ENCODE peak calls at places on chromosomes 11 and 22, in ten cellular contexts. F, T, J, C, W, Z, X, K, P and M are unnamed samples. For H3K27me3, the result is how much of the 10 kb centered on the place peaks cover.

GRCh38 chr11:62555464-62556092 is 9.0 kb upstream of the AHNAK start:
- DNase-seq in F (no peak), T (no peak), J (no peak), C (peak), W (no peak), Z (peak), X (peak), K (no peak), P (no peak), M (peak)

GRCh38 chr11:565921-566509 is 5.2 kb downstream of the RASSF7 start:
- DNase-seq in F (no peak), T (no peak), J (no peak), C (no peak), W (no peak), Z (no peak), X (no peak), K (peak), P (no peak), M (no peak)

GRCh38 chr22:43066134-43066533 is 23.1 kb downstream of the TTLL1 start:
- DNase-seq in F (no peak), T (no peak), J (no peak), C (no peak), W (no peak), Z (no peak), X (no peak), K (no peak), P (no peak), M (no peak)

GRCh38 chr11:20617346-20617745 is 17.9 kb downstream of the SLC6A5 start:
- DNase-seq in F (no peak), T (no peak), J (no peak), C (no peak), W (no peak), Z (no peak), X (no peak), K (no peak), P (no peak), M (no peak)

GRCh38 chr11:94638278-94638901 is 71.2 kb downstream of the PIWIL4 start:
- DNase-seq in F (no peak), T (no peak), J (no peak), C (no peak), W (no peak), Z (no peak), X (no peak), K (no peak), P (no peak), M (no peak)

GRCh38 chr11:76788661-76789442 is 5.7 kb downstream of the TSKU start:
- DNase-seq in F (no peak), T (peak), J (no peak), C (no peak), W (no peak), Z (peak), X (no peak), K (peak), P (peak), M (peak)

GRCh38 chr11:115391162-115391561 is 113.1 kb downstream of the CADM1 start:
- DNase-seq in F (no peak), T (no peak), J (no peak), C (no peak), W (no peak), Z (no peak), X (no peak), K (no peak), P (no peak), M (no peak)

GRCh38 chr22:36017661-36018091 is 10.9 kb downstream of the RBFOX2 start:
- DNase-seq in F (no peak), T (no peak), J (no peak), C (no peak), W (no peak), Z (no peak), X (no peak), K (no peak), P (no peak), M (no peak)

GRCh38 chr11:63680842-63681207 is 475 bp upstream of the RTN3 start:
- DNase-seq in F (no peak), T (peak), J (peak), C (no peak), W (no peak), Z (no peak), X (no peak), K (no peak), P (no peak), M (no peak)

GRCh38 chr11:59195596-59195995 is 17.1 kb downstream of the MPEG1 start:
- DNase-seq in F (no peak), T (no peak), J (no peak), C (no peak), W (no peak), Z (no peak), X (no peak), K (no peak), P (no peak), M (no peak)

GRCh38 chr22:37379085-37379484 is 48.2 kb downstream of the ELFN2 start:
- DNase-seq in F (no peak), T (no peak), J (no peak), C (no peak), W (no peak), Z (no peak), X (no peak), K (no peak), P (no peak), M (no peak)

GRCh38 chr11:128424867-128425285 is 162.5 kb downstream of the ETS1 start:
- DNase-seq in F (peak), T (no peak), J (no peak), C (no peak), W (no peak), Z (no peak), X (peak), K (peak), P (peak), M (no peak)

GRCh38 chr11:7414729-7415536 is 70.4 kb upstream of the OLFML1 start:
- DNase-seq in F (no peak), T (no peak), J (no peak), C (no peak), W (no peak), Z (no peak), X (no peak), K (no peak), P (no peak), M (no peak)

GRCh38 chr11:48012051-48012391 is 31.7 kb downstream of the PTPRJ start:
- DNase-seq in F (no peak), T (no peak), J (no peak), C (peak), W (no peak), Z (no peak), X (no peak), K (no peak), P (no peak), M (no peak)

GRCh38 chr22:28316014-28316413 is 363.6 kb downstream of the TTC28 start:
- DNase-seq in F (no peak), T (no peak), J (no peak), C (no peak), W (no peak), Z (no peak), X (no peak), K (no peak), P (peak), M (peak)

GRCh38 chr22:49078076-49078710 is 749.5 kb downstream of the BRD1 start:
- DNase-seq in F (no peak), T (peak), J (no peak), C (no peak), W (no peak), Z (no peak), X (no peak), K (no peak), P (no peak), M (no peak)

GRCh38 chr11:118715837-118716260 is 36.4 kb upstream of the TREH start:
- DNase-seq in F (no peak), T (no peak), J (peak), C (no peak), W (no peak), Z (no peak), X (no peak), K (peak), P (peak), M (no peak)

GRCh38 chr11:22703561-22703960 is 37.1 kb downstream of the GAS2 start:
- DNase-seq in F (no peak), T (no peak), J (no peak), C (no peak), W (peak), Z (no peak), X (no peak), K (no peak), P (no peak), M (peak)

GRCh38 chr22:48743601-48744282 is 1083.9 kb downstream of the BRD1 start:
- DNase-seq in F (no peak), T (no peak), J (no peak), C (no peak), W (no peak), Z (no peak), X (no peak), K (peak), P (no peak), M (no peak)

GRCh38 chr11:1863352-1864215 is 10.7 kb downstream of the LSP1 start:
- DNase-seq in F (peak), T (no peak), J (peak), C (no peak), W (peak), Z (peak), X (peak), K (peak), P (peak), M (peak)

GRCh38 chr11:103234974-103235373 is 125.7 kb downstream of the DYNC2H1 start:
- DNase-seq in F (no peak), T (no peak), J (no peak), C (no peak), W (peak), Z (no peak), X (no peak), K (no peak), P (no peak), M (no peak)

GRCh38 chr22:17627961-17628303 is 617 bp downstream of the ATP6V1E1 start:
- DNase-seq in F (no peak), T (no peak), J (peak), C (no peak), W (no peak), Z (no peak), X (no peak), K (peak), P (no peak), M (no peak)
- H3K27ac ChIP-seq in F (peak), T (no peak), J (peak), C (peak), W (peak), Z (peak), X (peak), K (peak), P (peak), M (peak)

GRCh38 chr22:29700949-29701927 is 18.6 kb upstream of the CABP7 start:
- DNase-seq in F (no peak), T (no peak), J (no peak), C (no peak), W (no peak), Z (no peak), X (no peak), K (no peak), P (peak), M (peak)
- H3K27me3 ChIP-seq in F (under half), T (under half), J (under half), C (under half), W (under half), Z (under half), X (under half), K (under half), P (under half), M (under half)

DNA sequence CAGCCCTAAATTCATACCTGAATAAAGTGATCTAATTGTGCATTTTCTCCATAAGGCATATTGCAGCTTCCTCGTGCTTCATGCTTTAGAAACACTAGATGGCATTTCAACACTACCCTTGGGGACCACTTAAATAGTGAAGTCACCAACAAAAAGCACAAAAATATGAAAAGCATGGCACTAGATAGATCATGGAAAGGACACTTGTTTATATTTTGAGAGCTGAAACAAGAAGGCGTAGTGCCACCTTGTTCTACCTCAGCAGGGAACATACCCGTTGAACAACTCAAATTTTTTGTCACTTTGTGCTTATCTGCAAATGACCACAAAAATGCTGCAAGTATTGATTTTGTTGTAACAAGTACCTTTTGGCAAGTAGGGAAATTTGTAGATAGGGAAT is 8.6 kb downstream of the TBCEL start:
- DNase-seq in F (no peak), T (no peak), J (no peak), C (no peak), W (no peak), Z (no peak), X (no peak), K (no peak), P (no peak), M (no peak)
- TF ChIP-seq CTCF in F (no peak), T (no peak), J (no peak), C (no peak), W (no peak), Z (no peak), X (no peak), K (no peak), P (no peak), M (peak)

GRCh38 chr22:32561756-32562155 is 87.1 kb downstream of the FBXO7 start:
- DNase-seq in F (no peak), T (no peak), J (no peak), C (no peak), W (no peak), Z (no peak), X (no peak), K (no peak), P (no peak), M (no peak)
- H3K27ac ChIP-seq in F (no peak), T (no peak), J (peak), C (no peak), W (no peak), Z (no peak), X (peak), K (peak), P (no peak), M (no peak)

GRCh38 chr11:31764766-31765165 is 46.4 kb downstream of the PAX6 start:
- DNase-seq in F (no peak), T (no peak), J (no peak), C (no peak), W (no peak), Z (no peak), X (no peak), K (no peak), P (no peak), M (no peak)

GRCh38 chr11:31761636-31762035 is 49.5 kb downstream of the PAX6 start:
- DNase-seq in F (no peak), T (no peak), J (no peak), C (no peak), W (no peak), Z (no peak), X (no peak), K (no peak), P (no peak), M (no peak)

GRCh38 chr11:31767066-31767465 is 44.1 kb downstream of the PAX6 start:
- DNase-seq in F (no peak), T (no peak), J (no peak), C (no peak), W (no peak), Z (no peak), X (no peak), K (no peak), P (no peak), M (no peak)

GRCh38 chr11:31763296-31763695 is 47.8 kb downstream of the PAX6 start:
- DNase-seq in F (no peak), T (no peak), J (no peak), C (no peak), W (no peak), Z (no peak), X (no peak), K (no peak), P (no peak), M (no peak)

GRCh38 chr11:31764186-31764730 is 46.9 kb downstream of the PAX6 start:
- DNase-seq in F (no peak), T (no peak), J (no peak), C (no peak), W (no peak), Z (no peak), X (no peak), K (no peak), P (no peak), M (no peak)
- H3K27me3 ChIP-seq in F (under half), T (under half), J (under half), C (under half), W (under half), Z (under half), X (under half), K (under half), P (under half), M (under half)